ENCODE peak calls at places on chromosome 4, in six cellular contexts. R is cardiac muscle cell; O is prostate gland; H is GM23338; I is colonic mucosa; Z is effector memory CD4-positive, alpha-beta T cell. T is an unnamed sample.

GRCh38 chr4:121819216-121819980 is 4.3 kb downstream of the CCNA2 start:
- DNase-seq in R (peak; percentile 33), O (no peak), H (no peak), I (no peak), Z (no peak), T (no peak)

GRCh38 chr4:2799971-2800690 is 7.2 kb downstream of the SH3BP2 start:
- DNase-seq in R (no peak), O (no peak), H (no peak), I (peak; percentile 21), Z (no peak), T (no peak)

GRCh38 chr4:61443813-61444510 is 243.8 kb downstream of the ADGRL3 start:
- DNase-seq in R (peak; percentile 69), O (no peak), H (no peak), I (no peak), Z (no peak), T (no peak)

GRCh38 chr4:159401791-159402380 is 299.0 kb downstream of the RAPGEF2 start:
- DNase-seq in R (peak; percentile 42), O (no peak), H (no peak), I (no peak), Z (no peak), T (peak; percentile 29)

GRCh38 chr4:5205981-5206380 is 154.7 kb downstream of the STK32B start:
- DNase-seq in R (no peak), O (no peak), H (no peak), I (no peak), Z (no peak), T (no peak)

GRCh38 chr4:25722964-25723363 is 67.3 kb downstream of the SLC34A2 start:
- DNase-seq in R (no peak), O (no peak), H (no peak), I (no peak), Z (no peak), T (no peak)

GRCh38 chr4:135418353-135418752 is 1216.8 kb upstream of the PABPC4L start:
- DNase-seq in R (peak; percentile 20), O (no peak), H (peak; percentile 70), I (no peak), Z (no peak), T (no peak)

GRCh38 chr4:83962492-83962891 is 426.6 kb downstream of the GPAT3 start:
- DNase-seq in R (no peak), O (no peak), H (peak; percentile 3), I (no peak), Z (no peak), T (no peak)

GRCh38 chr4:2860391-2861348 is 17.0 kb downstream of the ADD1 start:
- DNase-seq in R (peak; percentile 50), O (no peak), H (peak; percentile 71), I (no peak), Z (no peak), T (no peak)

GRCh38 chr4:61923179-61923578 is 723.1 kb downstream of the ADGRL3 start:
- DNase-seq in R (no peak), O (no peak), H (no peak), I (no peak), Z (no peak), T (no peak)

GRCh38 chr4:24473309-24473721 is 111.0 kb downstream of the DHX15 start:
- DNase-seq in R (peak; percentile 46), O (peak; percentile 15), H (peak; percentile 58), I (peak; percentile 25), Z (no peak), T (no peak)

GRCh38 chr4:76197971-76198410 is 15.6 kb downstream of the SCARB2 start:
- DNase-seq in R (peak; percentile 79), O (peak; percentile 61), H (no peak), I (no peak), Z (no peak), T (no peak)

GRCh38 chr4:5387457-5387856 is 320.9 kb downstream of the EVC2 start:
- DNase-seq in R (no peak), O (no peak), H (peak; percentile 33), I (no peak), Z (no peak), T (no peak)

GRCh38 chr4:15779336-15779735 is 1.2 kb downstream of the CD38 start:
- DNase-seq in R (peak; percentile 87), O (peak; percentile 43), H (peak; percentile 81), I (peak; percentile 56), Z (no peak), T (peak; percentile 7)

GRCh38 chr4:14177987-14178386 is 550.5 kb upstream of the BOD1L1 start:
- DNase-seq in R (no peak), O (no peak), H (no peak), I (no peak), Z (no peak), T (no peak)

GRCh38 chr4:158410272-158410671 is 111.4 kb upstream of the RXFP1 start:
- DNase-seq in R (peak; percentile 36), O (no peak), H (peak; percentile 21), I (no peak), Z (no peak), T (no peak)

GRCh38 chr4:165355900-165356300 is 22.9 kb upstream of the CPE start:
- DNase-seq in R (peak; percentile 58), O (peak; percentile 51), H (peak; percentile 82), I (no peak), Z (no peak), T (no peak)

GRCh38 chr4:177229331-177229730 is 80.3 kb upstream of the NEIL3 start:
- DNase-seq in R (peak; percentile 25), O (no peak), H (no peak), I (no peak), Z (no peak), T (no peak)

GRCh38 chr4:1511441-1512041 is 105.3 kb upstream of the NKX1-1 start:
- DNase-seq in R (peak; percentile 22), O (no peak), H (peak; percentile 62), I (peak; percentile 30), Z (peak; percentile 54), T (peak; percentile 96)

GRCh38 chr4:129344058-129344457 is 248.1 kb downstream of the C4orf33 start:
- DNase-seq in R (peak; percentile 66), O (no peak), H (peak; percentile 61), I (peak; percentile 49), Z (no peak), T (peak; percentile 2)

GRCh38 chr4:43456383-43456782 is 563.9 kb downstream of the GRXCR1 start:
- DNase-seq in R (peak; percentile 86), O (no peak), H (no peak), I (no peak), Z (no peak), T (peak; percentile 77)

GRCh38 chr4:156377036-156377700 is 423.5 kb upstream of the CTSO start:
- DNase-seq in R (peak; percentile 66), O (no peak), H (no peak), I (no peak), Z (no peak), T (no peak)

GRCh38 chr4:132266374-132266773 is 882.7 kb upstream of the PCDH10 start:
- DNase-seq in R (no peak), O (no peak), H (no peak), I (no peak), Z (no peak), T (no peak)

GRCh38 chr4:123976285-123976684 is 579.7 kb downstream of the SPRY1 start:
- DNase-seq in R (peak; percentile 35), O (no peak), H (peak; percentile 32), I (no peak), Z (no peak), T (no peak)

GRCh38 chr4:2696423-2696822 is 59.7 kb downstream of the TNIP2 start:
- DNase-seq in R (no peak), O (no peak), H (no peak), I (no peak), Z (no peak), T (no peak)

GRCh38 chr4:7824218-7824617 is 115.4 kb downstream of the AFAP1 start:
- DNase-seq in R (peak; percentile 47), O (no peak), H (no peak), I (no peak), Z (no peak), T (no peak)
- H3K27me3 ChIP-seq in R (no peaks in the 10 kb centered on the region), O (no peaks in the 10 kb centered on the region), H (no peaks in the 10 kb centered on the region), I (no peaks in the 10 kb centered on the region), Z (no peaks in the 10 kb centered on the region), T (no peaks in the 10 kb centered on the region)

GRCh38 chr4:173319696-173320095 is 14.5 kb downstream of the HMGB2 start:
- DNase-seq in R (peak; percentile 79), O (no peak), H (no peak), I (no peak), Z (no peak), T (no peak)
- H3K36me3 ChIP-seq in R (peaks cover 6% of the 10 kb centered on the region), O (no peaks in the 10 kb centered on the region), H (no peaks in the 10 kb centered on the region), I (no peaks in the 10 kb centered on the region), Z (peaks cover 4% of the 10 kb centered on the region), T (peaks cover 2% of the 10 kb centered on the region)

GRCh38 chr4:87983996-87984395 is 8.5 kb downstream of the SPP1 start:
- DNase-seq in R (no peak), O (no peak), H (no peak), I (no peak), Z (no peak), T (no peak)

GRCh38 chr4:87986508-87986907 is 11.0 kb downstream of the SPP1 start:
- DNase-seq in R (no peak), O (no peak), H (no peak), I (no peak), Z (no peak), T (no peak)

GRCh38 chr4:87985097-87985886 is 9.8 kb downstream of the SPP1 start:
- DNase-seq in R (peak; percentile 31), O (no peak), H (peak; percentile 80), I (peak; percentile 43), Z (no peak), T (peak; percentile 37)

GRCh38 chr4:87982446-87982845 is 6.9 kb downstream of the SPP1 start:
- DNase-seq in R (peak; percentile 47), O (no peak), H (no peak), I (no peak), Z (no peak), T (no peak)

DNA sequence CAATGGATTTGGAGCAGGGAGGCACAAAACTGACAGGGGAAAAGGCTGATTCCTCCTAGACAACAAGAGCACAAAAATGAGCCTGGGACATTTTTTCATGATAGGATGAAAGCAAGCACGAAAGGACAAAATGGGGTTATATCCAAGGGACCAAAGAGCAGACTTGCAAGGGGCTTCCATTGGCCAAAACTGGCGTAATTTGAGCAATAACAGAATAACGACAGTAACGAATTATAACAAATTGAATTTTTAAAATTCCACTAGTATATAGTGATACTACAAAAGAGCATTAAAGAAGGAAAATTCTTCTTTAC is 10.3 kb downstream of the SPP1 start:
- DNase-seq in R (no peak), O (no peak), H (no peak), I (no peak), Z (no peak), T (no peak)
- H3K4me3 ChIP-seq in R (no peak overlapping the region), O (no peak overlapping the region), H (no peak overlapping the region), I (no peak overlapping the region), Z (no peak overlapping the region), T (no peak overlapping the region)

DNA sequence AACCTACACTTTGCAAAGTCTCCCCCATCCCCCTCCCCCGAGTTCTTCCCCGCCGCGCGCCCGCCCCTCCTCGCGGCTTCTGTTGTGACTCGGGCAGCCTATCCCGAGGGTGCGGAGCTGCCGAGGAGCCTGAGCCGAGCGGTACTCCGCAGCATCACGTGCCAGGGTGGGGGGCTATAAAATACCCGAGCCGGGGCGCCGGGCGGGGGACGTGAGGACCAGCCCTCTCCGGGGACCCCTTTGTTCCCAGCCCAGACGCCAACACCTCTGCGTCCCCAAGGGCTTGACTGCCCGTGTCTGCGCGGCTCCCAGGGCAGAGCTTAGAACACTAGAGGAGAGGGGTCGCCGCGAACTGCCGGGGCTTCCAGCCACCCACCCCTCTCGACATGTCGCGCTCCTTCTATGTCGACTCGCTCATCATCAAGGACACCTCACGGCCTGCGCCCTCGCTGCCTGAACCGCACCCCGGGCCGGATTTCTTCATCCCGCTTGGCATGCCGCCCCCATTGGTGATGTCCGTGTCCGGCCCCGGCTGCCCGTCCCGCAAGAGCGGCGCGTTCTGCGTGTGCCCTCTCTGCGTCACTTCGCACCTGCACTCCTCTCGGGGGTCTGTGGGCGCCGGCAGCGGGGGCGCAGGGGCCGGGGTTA is at the start of gene GSX2:
- DNase-seq in R (no peak), O (no peak), H (peak; percentile 62), I (no peak), Z (no peak), T (peak; percentile 79)
- H3K27me3 ChIP-seq in R (peaks cover 100% of the 10 kb centered on the region), O (peaks cover 56% of the 10 kb centered on the region), H (peaks cover 100% of the 10 kb centered on the region), I (peaks cover 91% of the 10 kb centered on the region), Z (peaks cover 78% of the 10 kb centered on the region), T (peaks cover 40% of the 10 kb centered on the region)

T was measured in MG63.